ENCODE peak calls at places on chromosomes 11 and 22, in eight cellular contexts. O is RWPE2, I is adrenal gland, X is hepatocyte, R is IMR-90, A is HepG2, L is heart right ventricle, M is sigmoid colon. H is an unnamed sample.

GRCh38 chr11:25065711-25066110 is 568.9 kb downstream of the LUZP2 start:
- DNase-seq in R (peak), M (no peak), A (no peak), O (no peak), X (peak), L (no peak), I (no peak), H (no peak)

GRCh38 chr11:4071325-4071724 is 23.3 kb upstream of the RRM1 start:
- DNase-seq in O (no peak), L (no peak), I (no peak), X (no peak), A (no peak), R (no peak), M (no peak), H (no peak)

GRCh38 chr11:134412508-134413333 is 679 bp upstream of the B3GAT1 start:
- DNase-seq in R (no peak), X (peak), L (no peak), O (no peak), A (no peak), M (no peak), I (no peak), H (peak)

GRCh38 chr22:31212783-31213626 is 907 bp downstream of the LIMK2 start:
- DNase-seq in X (no peak), I (peak), M (no peak), O (no peak), R (no peak), A (no peak), L (no peak), H (peak)

GRCh38 chr22:49429066-49429465 is 398.6 kb downstream of the BRD1 start:
- DNase-seq in L (no peak), X (no peak), I (no peak), A (no peak), R (no peak), M (no peak), O (no peak), H (no peak)

GRCh38 chr22:19271856-19272535 is 19.5 kb downstream of the CLTCL1 start:
- DNase-seq in A (peak), O (no peak), I (peak), M (no peak), L (no peak), R (peak), X (peak), H (no peak)

GRCh38 chr11:64444838-64445441 is 86.0 kb downstream of the RPS6KA4 start:
- DNase-seq in A (no peak), R (peak), L (no peak), I (peak), M (peak), X (no peak), O (no peak), H (no peak)

GRCh38 chr11:117314840-117315239 is 1.2 kb downstream of the BACE1 start:
- DNase-seq in L (no peak), X (peak), O (no peak), A (no peak), R (no peak), M (peak), I (peak), H (no peak)

GRCh38 chr22:25757686-25758085 is 15.7 kb downstream of the MYO18B start:
- DNase-seq in I (no peak), M (no peak), X (no peak), O (no peak), R (no peak), L (no peak), A (no peak), H (no peak)

GRCh38 chr11:45926001-45926401 is 3.5 kb downstream of the LARGE2 start:
- DNase-seq in X (no peak), A (no peak), R (no peak), I (no peak), O (peak), L (no peak), M (no peak), H (peak)

GRCh38 chr11:83836883-83837654 is 550.9 kb upstream of the CCDC90B start:
- DNase-seq in X (peak), L (no peak), I (peak), O (no peak), R (peak), A (peak), M (peak), H (peak)

GRCh38 chr11:134008593-134008992 is 51.8 kb upstream of the IGSF9B start:
- DNase-seq in R (no peak), A (no peak), X (peak), L (no peak), O (no peak), M (no peak), I (no peak), H (no peak)

GRCh38 chr11:3836903-3837302 is 3.9 kb downstream of the RHOG start:
- DNase-seq in R (no peak), M (no peak), L (peak), A (no peak), X (no peak), O (no peak), I (peak), H (no peak)

GRCh38 chr22:36197065-36197440 is 4.6 kb downstream of the APOL4 start:
- DNase-seq in I (peak), R (peak), M (peak), A (no peak), O (no peak), X (peak), L (no peak), H (no peak)

GRCh38 chr11:34977039-34977906 is 60.9 kb downstream of the PDHX start:
- DNase-seq in L (no peak), A (no peak), O (no peak), X (no peak), M (no peak), R (peak), I (no peak), H (no peak)

GRCh38 chr11:12842933-12843636 is 166.0 kb upstream of the RASSF10 start:
- DNase-seq in M (no peak), I (peak), X (peak), L (no peak), O (no peak), R (no peak), A (no peak), H (no peak)

GRCh38 chr11:57604289-57605010 is 7.0 kb downstream of the SERPING1 start:
- DNase-seq in I (no peak), M (no peak), R (no peak), O (no peak), A (no peak), X (no peak), L (no peak), H (no peak)

GRCh38 chr11:2949920-2950319 is 20.7 kb upstream of the PHLDA2 start:
- DNase-seq in M (no peak), O (no peak), R (no peak), I (no peak), A (no peak), L (no peak), X (no peak), H (no peak)

GRCh38 chr11:110173775-110174644 is 80.8 kb downstream of the ZC3H12C start:
- DNase-seq in O (no peak), R (peak), M (peak), L (peak), A (peak), I (peak), X (peak), H (peak)
- TF ChIP-seq CTCF in O (peak), R (peak), M (peak), L (peak), A (peak), I (peak), X (peak), H (peak)

DNA sequence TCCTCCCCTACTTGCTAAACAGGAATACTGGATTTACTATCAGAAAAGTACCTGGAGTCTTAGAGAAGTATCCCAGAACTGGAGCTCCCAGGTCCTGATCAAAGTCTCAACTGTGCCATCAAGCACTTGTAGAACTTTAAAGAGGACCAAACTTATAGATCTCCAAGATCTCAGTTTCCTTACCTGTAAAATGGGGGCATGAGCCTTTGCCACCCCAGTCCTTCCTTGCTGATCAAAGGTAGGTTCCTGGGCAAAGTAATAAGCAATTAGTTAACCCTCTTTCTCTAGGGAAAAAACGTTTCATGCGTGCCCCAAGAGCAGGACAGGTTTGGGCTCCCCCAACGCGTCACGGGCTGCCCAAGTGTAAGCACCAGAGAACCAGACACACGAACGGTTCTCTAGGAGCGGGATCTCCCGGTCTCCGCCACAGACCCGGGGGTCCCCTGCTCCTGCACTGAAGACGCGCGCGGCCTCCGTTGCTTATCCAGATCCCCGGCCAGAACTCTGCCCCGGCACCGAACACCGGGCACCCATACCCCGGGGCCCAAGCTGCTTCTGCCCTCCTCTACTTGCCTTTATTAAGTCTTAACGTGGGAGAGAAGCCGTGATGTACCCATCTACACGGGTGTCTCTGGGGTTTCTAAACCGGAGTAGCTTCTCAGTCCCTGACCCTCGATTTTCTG is 505 bp downstream of the ZNF214 start:
- DNase-seq in A (no peak), L (peak), X (peak), R (peak), M (peak), O (no peak), I (peak), H (no peak)
- H3K4me3 ChIP-seq in A (peak), L (peak), X (peak), R (peak), M (peak), O (peak), I (peak), H (peak)

GRCh38 chr22:46769191-46769675 is 6.8 kb downstream of the TBC1D22A start:
- DNase-seq in R (no peak), L (no peak), O (no peak), A (no peak), M (no peak), I (no peak), X (no peak), H (no peak)
- H3K27ac ChIP-seq in R (no peak), L (peak), O (no peak), A (no peak), M (no peak), I (no peak), X (no peak), H (peak)

GRCh38 chr11:69327741-69328191 is 33.8 kb downstream of the MYEOV start:
- DNase-seq in I (no peak), X (no peak), M (peak), A (no peak), L (no peak), R (no peak), O (no peak), H (peak)
- TF ChIP-seq CTCF in I (no peak), X (no peak), M (no peak), A (no peak), L (no peak), R (no peak), O (no peak), H (no peak)

DNA sequence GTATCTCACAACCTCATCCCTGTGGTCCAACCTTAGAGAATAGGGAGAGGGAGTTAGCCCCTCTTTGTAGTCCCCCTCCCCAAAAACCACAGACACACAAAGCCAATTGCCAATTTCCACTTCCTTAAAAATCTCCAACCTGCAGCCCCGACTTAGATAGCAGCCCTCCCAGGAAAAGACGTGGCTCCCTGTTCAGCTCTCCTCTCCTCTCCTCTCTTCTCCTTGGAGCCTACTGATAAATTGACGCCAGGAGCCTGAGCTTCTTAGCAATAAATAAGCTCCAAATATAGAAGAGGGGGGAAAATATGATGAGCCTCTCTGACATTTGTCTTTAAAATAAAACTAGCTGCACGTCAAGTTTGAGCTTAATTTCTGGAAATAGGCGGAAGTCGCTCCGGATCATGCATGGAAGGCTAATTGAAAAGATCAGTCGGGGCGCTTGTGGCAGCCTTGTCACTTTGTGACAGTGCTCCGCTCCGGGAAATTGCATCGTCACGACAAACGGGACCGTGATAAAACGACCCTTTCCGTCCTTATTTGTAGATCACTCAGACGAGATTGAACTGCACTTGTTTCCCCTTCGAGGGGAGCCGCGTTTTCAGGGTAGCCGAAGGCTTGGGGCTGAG is 7.2 kb downstream of the PAX6 start:
- DNase-seq in I (no peak), M (no peak), X (no peak), L (no peak), A (no peak), R (no peak), O (no peak), H (no peak)
- H3K4me3 ChIP-seq in I (no peak), M (no peak), X (no peak), L (no peak), A (no peak), R (no peak), O (no peak), H (no peak)

GRCh38 chr11:47393163-47394049 is 15.0 kb upstream of the SLC39A13 start:
- DNase-seq in R (peak), M (peak), I (peak), A (no peak), X (peak), L (peak), O (no peak), H (peak)

GRCh38 chr11:47391077-47391583 is 12.8 kb upstream of the SPI1 start:
- DNase-seq in O (no peak), I (peak), A (no peak), X (no peak), M (peak), R (no peak), L (peak), H (no peak)

GRCh38 chr11:47391711-47392432 is 13.5 kb upstream of the SPI1 start:
- DNase-seq in O (no peak), L (no peak), I (no peak), X (no peak), A (no peak), R (no peak), M (peak), H (no peak)

GRCh38 chr11:47394050-47394321 is 14.4 kb upstream of the SLC39A13 start:
- DNase-seq in R (no peak), A (no peak), I (no peak), M (peak), L (no peak), O (no peak), X (no peak), H (no peak)

GRCh38 chr11:47392546-47393162 is 14.3 kb upstream of the SPI1 start:
- DNase-seq in X (no peak), I (no peak), M (peak), A (no peak), O (no peak), L (no peak), R (no peak), H (no peak)
- H3K27ac ChIP-seq in X (no peak), I (peak), M (no peak), A (no peak), O (no peak), L (peak), R (no peak), H (peak)

DNA sequence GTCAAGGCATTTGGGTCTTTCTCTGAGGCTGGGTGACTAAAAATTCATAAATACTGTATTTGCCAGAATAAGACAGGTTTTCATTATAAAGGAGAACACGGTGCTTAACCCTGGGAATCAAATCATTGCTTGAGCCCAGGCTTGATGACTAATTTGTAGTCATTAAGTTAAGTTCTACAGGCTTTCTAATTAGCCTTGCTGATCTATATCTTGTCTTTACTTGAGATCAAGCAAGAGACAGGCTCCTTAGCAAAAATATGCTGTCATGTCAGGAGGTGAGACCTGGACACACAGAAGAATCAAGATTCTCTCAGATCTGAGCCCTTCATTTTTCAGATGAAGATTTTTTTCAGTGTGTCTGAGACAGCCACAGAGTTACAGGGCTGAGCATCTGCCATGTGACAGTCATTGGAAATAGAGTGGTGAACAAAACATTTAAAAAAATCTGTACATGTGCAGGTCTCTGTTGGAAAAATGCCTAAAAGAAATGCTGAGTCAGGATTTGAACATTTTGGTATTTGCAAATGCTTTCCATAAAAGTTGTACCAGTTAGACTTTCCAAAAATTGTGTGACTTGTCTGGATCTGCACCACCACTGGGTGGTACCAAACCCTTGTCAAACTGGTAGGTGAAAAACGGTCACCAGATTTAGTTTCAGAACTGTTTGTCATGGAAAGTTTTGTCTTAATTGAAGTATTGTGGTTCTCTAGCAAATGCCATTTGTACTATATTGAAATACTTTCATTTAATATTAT is 14.7 kb downstream of the ACAT1 start:
- DNase-seq in I (no peak), A (no peak), M (no peak), L (no peak), R (peak), X (no peak), O (no peak), H (no peak)
- TF ChIP-seq CTCF in I (no peak), A (peak), M (no peak), L (peak), R (no peak), X (peak), O (no peak), H (peak)

DNA sequence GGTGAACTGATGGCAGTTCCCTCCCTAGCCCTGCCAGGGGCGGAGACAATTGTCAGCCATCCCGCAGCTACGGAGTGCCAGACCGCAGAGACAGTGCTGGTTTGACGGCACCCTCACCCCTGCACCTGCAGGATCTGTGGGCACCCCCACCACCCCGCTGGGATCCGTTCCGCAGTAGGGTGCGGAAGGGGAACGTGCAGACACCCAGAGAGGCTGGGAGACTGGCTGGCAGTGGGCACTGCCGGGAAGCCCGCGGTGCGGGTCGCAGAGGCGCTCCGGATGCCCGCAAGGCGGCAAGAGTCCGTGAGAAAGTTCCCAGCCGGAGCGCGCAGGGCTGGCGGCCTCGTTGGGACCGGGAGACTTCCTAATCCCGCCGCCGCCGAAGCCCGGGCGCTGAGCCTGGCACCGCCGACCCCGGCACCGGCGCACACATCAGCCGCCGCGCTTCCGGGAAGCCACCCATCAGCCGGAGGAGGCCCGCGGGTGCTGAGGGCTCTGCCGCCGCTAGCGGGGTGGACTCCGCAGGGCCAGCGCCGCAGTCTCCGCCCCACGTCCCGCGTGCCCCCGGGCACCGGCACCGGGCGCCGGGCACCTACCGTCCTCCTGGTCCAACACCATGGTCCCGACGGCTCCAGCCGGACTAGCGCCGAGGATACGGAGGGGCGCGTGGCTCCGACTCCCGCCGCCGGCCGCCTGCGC is 4.3 kb upstream of the LMO1 start:
- DNase-seq in R (no peak), A (no peak), I (no peak), X (no peak), O (peak), L (no peak), M (peak), H (peak)
- H3K4me3 ChIP-seq in R (no peak), A (no peak), I (peak), X (peak), O (peak), L (peak), M (peak), H (peak)

H was measured in Peyer's patch.